ENCODE peak calls at places on chromosomes 4 and X, in nine cellular contexts. N is dorsolateral prefrontal cortex, E is IMR-90, Y is GM12878, I is choroid plexus epithelial cell, L is DND-41, V is brain microvascular endothelial cell, X is fibroblast of lung, R is cardiac muscle cell. O is an unnamed sample.

GRCh38 chrX:44003975-44004374 is 30.8 kb upstream of the NDP start:
- DNase-seq in L (no peak), E (peak), Y (no peak), R (no peak), I (no peak), X (no peak), V (no peak), N (no peak), O (peak)

GRCh38 chr4:81227968-81228367 is 12.9 kb upstream of the PRKG2 start:
- DNase-seq in E (no peak), L (no peak), V (no peak), Y (no peak), N (no peak), I (no peak), R (no peak), X (no peak), O (no peak)

GRCh38 chrX:153441296-153441695 is 4.6 kb downstream of the TREX2 start:
- DNase-seq in R (peak), Y (no peak), L (no peak), I (no peak), V (no peak), E (no peak), X (no peak), N (no peak), O (no peak)

GRCh38 chr4:6291784-6292297 is 22.2 kb downstream of the WFS1 start:
- DNase-seq in L (no peak), R (no peak), Y (no peak), N (no peak), X (no peak), V (no peak), E (no peak), I (no peak), O (no peak)

GRCh38 chr4:132572210-132572609 is 576.9 kb upstream of the PCDH10 start:
- DNase-seq in E (peak), Y (no peak), L (no peak), X (peak), V (peak), N (no peak), I (peak), R (peak), O (peak)

GRCh38 chr4:81650871-81651270 is 179.2 kb upstream of the RASGEF1B start:
- DNase-seq in L (peak), V (no peak), E (no peak), Y (no peak), I (peak), X (no peak), R (peak), N (no peak), O (no peak)

GRCh38 chr4:7652006-7652405 is 217.3 kb upstream of the PSAPL1 start:
- DNase-seq in L (no peak), R (no peak), V (no peak), Y (no peak), I (no peak), N (no peak), X (no peak), E (no peak), O (no peak)

GRCh38 chrX:22746081-22746480 is 253.7 kb upstream of the DDX53 start:
- DNase-seq in X (no peak), L (no peak), N (no peak), R (no peak), I (no peak), Y (no peak), V (no peak), E (no peak), O (no peak)

GRCh38 chrX:50183891-50184290 is 16.9 kb downstream of the AKAP4 start:
- DNase-seq in L (no peak), R (no peak), V (no peak), N (no peak), I (no peak), Y (no peak), X (no peak), E (no peak), O (no peak)

GRCh38 chr4:2735869-2736268 is 20.3 kb downstream of the TNIP2 start:
- DNase-seq in N (no peak), R (no peak), L (no peak), Y (no peak), V (no peak), X (no peak), I (no peak), E (no peak), O (no peak)

GRCh38 chrX:34768290-34768689 is 111.2 kb upstream of the TMEM47 start:
- DNase-seq in E (no peak), Y (no peak), R (no peak), L (no peak), N (no peak), X (no peak), V (no peak), I (no peak), O (no peak)

GRCh38 chr4:128354205-128354821 is 66.7 kb upstream of the PGRMC2 start:
- DNase-seq in R (no peak), L (no peak), N (no peak), Y (no peak), E (peak), X (peak), V (peak), I (peak), O (peak)

GRCh38 chrX:1421433-1422134 is 29.7 kb upstream of the SLC25A6 start:
- DNase-seq in E (no peak), N (peak), X (no peak), V (no peak), R (no peak), Y (no peak), L (no peak), I (no peak), O (no peak)

GRCh38 chrX:21354725-21355124 is 19.5 kb upstream of the CNKSR2 start:
- DNase-seq in E (no peak), Y (no peak), I (no peak), X (no peak), V (no peak), R (no peak), N (no peak), L (no peak), O (no peak)

GRCh38 chr4:42965326-42965725 is 72.8 kb downstream of the GRXCR1 start:
- DNase-seq in L (no peak), Y (no peak), I (no peak), E (no peak), X (no peak), N (no peak), V (no peak), R (peak), O (no peak)

GRCh38 chr4:179415016-179415841 is 1973.0 kb upstream of the AGA start:
- DNase-seq in X (peak), E (peak), V (peak), Y (no peak), N (no peak), L (no peak), I (no peak), R (no peak), O (no peak)

GRCh38 chr4:179417357-179417756 is 1975.1 kb upstream of the AGA start:
- DNase-seq in L (no peak), X (no peak), N (no peak), V (no peak), E (no peak), Y (no peak), I (no peak), R (no peak), O (no peak)

DNA sequence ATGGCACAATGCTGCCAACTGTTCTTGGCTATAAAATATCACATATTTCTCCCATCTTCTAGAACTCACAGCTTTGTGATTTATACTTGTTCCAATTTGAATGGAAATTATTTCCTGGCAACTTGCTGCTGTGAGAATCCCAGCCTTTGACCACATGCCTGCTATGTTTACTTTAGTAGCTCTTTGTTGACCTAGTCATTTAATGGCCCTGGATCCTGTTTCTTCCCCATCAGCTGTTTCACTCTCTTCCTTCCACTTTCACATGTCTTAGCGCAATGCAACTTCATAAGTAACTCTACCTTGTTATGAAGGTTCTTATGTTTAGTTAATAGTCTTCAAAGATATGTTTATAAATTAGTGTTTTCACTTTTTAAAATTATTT is 1973.6 kb upstream of the AGA start:
- DNase-seq in Y (no peak), L (no peak), E (peak), X (peak), R (no peak), I (no peak), V (no peak), N (no peak), O (no peak)
- TF ChIP-seq CTCF in Y (no peak), L (no peak), E (no peak), X (no peak), R (no peak), I (no peak), V (no peak), N (no peak), O (no peak)

GRCh38 chrX:140503230-140503585 is 1.7 kb downstream of the SOX3 start:
- DNase-seq in R (no peak), X (no peak), I (no peak), L (no peak), V (no peak), E (no peak), N (no peak), Y (no peak), O (no peak)
- H3K4me3 ChIP-seq in R (peak), X (no peak), I (no peak), L (no peak), V (no peak), E (no peak), N (peak), Y (no peak), O (no peak)

DNA sequence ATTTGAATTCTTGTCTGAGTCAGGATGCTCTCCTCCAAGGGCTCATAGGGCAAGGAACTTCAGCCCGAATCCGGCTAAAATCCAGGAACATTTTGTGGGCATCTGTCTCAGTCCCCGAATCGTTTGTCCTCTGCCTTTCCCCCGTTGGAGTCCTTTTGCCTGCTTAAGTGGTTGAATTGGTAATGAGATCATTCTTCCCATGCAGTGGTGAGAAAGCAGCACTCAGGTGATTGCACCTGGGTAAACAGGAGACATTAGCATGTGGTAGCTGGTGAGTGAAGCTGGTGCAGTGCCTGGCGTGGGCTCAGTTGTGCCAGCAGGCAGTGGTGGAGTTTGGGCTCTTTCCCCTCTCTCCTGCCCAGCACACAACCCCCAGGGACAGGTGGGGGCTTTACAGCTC is 61.9 kb upstream of the MTM1 start:
- DNase-seq in E (no peak), V (no peak), Y (no peak), I (no peak), R (no peak), N (no peak), L (no peak), X (no peak), O (no peak)
- TF ChIP-seq CTCF in E (no peak), V (no peak), Y (no peak), I (no peak), R (no peak), N (no peak), L (no peak), X (no peak), O (no peak)

DNA sequence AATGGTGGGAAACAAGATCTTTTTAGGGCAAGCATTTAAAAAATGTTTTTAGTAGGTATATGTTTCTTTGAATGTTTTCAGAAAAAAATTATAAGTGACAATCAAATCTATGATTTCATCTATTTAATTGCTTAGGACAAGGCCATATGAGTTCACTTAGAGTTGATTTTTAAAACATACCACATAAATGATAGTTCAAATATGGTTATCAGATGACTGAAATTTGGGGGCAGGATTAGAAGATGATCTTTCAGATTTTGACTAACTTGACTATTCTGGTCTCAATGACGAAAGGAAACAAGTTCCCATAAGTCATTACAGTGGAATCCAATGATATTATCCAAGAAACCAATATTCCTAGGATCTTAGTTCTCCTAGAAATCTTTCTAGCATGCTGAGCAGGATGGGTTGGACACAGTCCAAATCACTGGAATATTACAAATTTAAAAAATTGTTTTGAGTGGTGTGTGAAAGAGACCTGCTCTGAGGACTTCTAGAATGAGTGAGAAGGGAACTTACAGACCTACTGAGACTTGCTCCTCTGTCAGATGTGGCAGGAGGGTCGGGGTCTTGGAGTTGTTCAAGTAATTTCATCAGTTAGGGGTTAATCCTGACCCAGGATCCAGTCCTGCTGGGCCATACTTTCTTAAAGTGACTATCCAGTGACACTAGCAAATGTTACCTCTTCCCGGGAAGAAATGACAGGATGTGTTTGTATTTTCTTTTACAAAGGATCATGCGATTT is 20.0 kb downstream of the RHOH start:
- DNase-seq in N (no peak), V (no peak), I (no peak), E (no peak), X (no peak), R (no peak), L (no peak), Y (no peak), O (no peak)
- H3K4me3 ChIP-seq in N (no peak), V (no peak), I (no peak), E (no peak), X (no peak), R (no peak), L (no peak), Y (no peak), O (no peak)

GRCh38 chr4:48016141-48017107 is at the start of the genes CNGA1 and NIPAL1:
- DNase-seq in V (peak), N (peak), L (no peak), R (peak), X (peak), I (peak), E (peak), Y (no peak), O (peak)
- TF ChIP-seq CTCF in V (peak), N (peak), L (no peak), R (peak), X (peak), I (peak), E (peak), Y (peak), O (peak)

DNA sequence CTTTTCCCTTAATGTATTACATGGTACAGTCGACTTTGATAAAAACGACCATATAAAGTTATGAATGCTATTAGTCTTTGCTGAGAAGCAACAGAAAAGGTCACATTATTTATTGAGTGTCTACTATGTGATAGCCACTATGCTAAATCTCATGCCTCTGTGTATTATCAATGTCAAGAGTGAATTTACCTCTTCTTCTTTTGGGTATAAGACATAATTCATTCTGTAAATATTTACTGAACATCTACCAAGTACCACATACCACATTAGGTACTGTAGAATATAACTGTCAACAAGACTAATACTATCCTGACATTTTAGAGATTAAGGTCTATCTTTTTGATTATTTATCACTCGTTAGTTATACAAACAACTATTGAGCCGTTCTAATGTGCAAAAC is 268.7 kb upstream of the FTHL17 start:
- DNase-seq in R (no peak), X (no peak), Y (no peak), N (no peak), V (no peak), E (no peak), I (no peak), L (no peak), O (no peak)
- H3K4me3 ChIP-seq in R (no peak), X (no peak), Y (no peak), N (no peak), V (no peak), E (no peak), I (no peak), L (no peak), O (no peak)